ENCODE peak calls at places on chromosomes 12 and 14, in seven cellular contexts. K is right atrium auricular region, G is GM12865, J is HFFc6, X is RWPE1, U is cardiac muscle cell, N is tibial artery. O is an unnamed sample.
A peak's percentile ranks its signal among the peaks of the same experiment; 100 is the strongest.

GRCh38 chr14:94411638-94412037 is 23.2 kb upstream of the SERPINA1 start:
- DNase-seq in X (no peak), U (no peak), N (no peak), K (no peak), G (no peak), J (no peak), O (no peak)

GRCh38 chr14:37122919-37123639 is 49.3 kb downstream of the SLC25A21 start:
- DNase-seq in G (no peak), X (no peak), U (no peak), J (no peak), N (no peak), K (no peak), O (no peak)

GRCh38 chr14:75450381-75451276 is 22.8 kb downstream of the JDP2 start:
- DNase-seq in K (no peak), X (peak; percentile 84), G (no peak), U (no peak), N (no peak), J (no peak), O (no peak)

GRCh38 chr12:47652491-47653234 is 53.2 kb downstream of the RPAP3 start:
- DNase-seq in J (no peak), G (no peak), N (no peak), X (no peak), U (no peak), K (no peak), O (no peak)

GRCh38 chr12:57850924-57851323 is 4.4 kb upstream of the CTDSP2 start:
- DNase-seq in X (no peak), K (no peak), N (no peak), G (peak; percentile 36), J (no peak), U (no peak), O (peak; percentile 57)

GRCh38 chr12:69410571-69410970 is 51.0 kb downstream of the YEATS4 start:
- DNase-seq in J (no peak), G (no peak), N (no peak), X (no peak), K (no peak), U (no peak), O (no peak)

GRCh38 chr12:106715582-106715981 is 58.9 kb upstream of the RIC8B start:
- DNase-seq in K (no peak), G (no peak), U (no peak), J (no peak), X (no peak), N (no peak), O (no peak)

GRCh38 chr12:122527478-122527944 is 462 bp downstream of the KNTC1 start:
- DNase-seq in U (no peak), K (no peak), G (peak; percentile 60), J (no peak), N (no peak), X (peak; percentile 39), O (no peak)

GRCh38 chr12:51846911-51847829 is 1.3 kb downstream of the FIGNL2 start:
- DNase-seq in K (no peak), U (peak; percentile 20), J (no peak), G (no peak), X (no peak), N (no peak), O (peak; percentile 70)

GRCh38 chr12:124492879-124493808 is 74.3 kb downstream of the NCOR2 start:
- DNase-seq in N (no peak), J (no peak), X (no peak), K (no peak), G (no peak), U (no peak), O (no peak)

GRCh38 chr14:60655898-60656754 is 6.8 kb upstream of the SIX1 start:
- DNase-seq in J (no peak), X (no peak), G (no peak), K (no peak), U (no peak), N (no peak), O (no peak)

GRCh38 chr14:89598548-89599186 is 181.6 kb upstream of the FOXN3 start:
- DNase-seq in K (no peak), U (no peak), G (peak; percentile 16), J (no peak), X (no peak), N (no peak), O (no peak)

GRCh38 chr12:32897276-32897615 is 669 bp upstream of the PKP2 start:
- DNase-seq in J (no peak), X (no peak), N (no peak), K (no peak), G (no peak), U (peak; percentile 58), O (no peak)

GRCh38 chr12:47819902-47820630 is at the start of gene HDAC7:
- DNase-seq in G (peak; percentile 75), U (peak; percentile 95), N (peak; percentile 93), X (peak; percentile 88), K (peak; percentile 92), J (peak; percentile 54), O (peak; percentile 87)

GRCh38 chr12:95231190-95231589 is 13.6 kb downstream of the VEZT start:
- DNase-seq in X (peak; percentile 12), N (no peak), G (no peak), J (peak; percentile 10), K (no peak), U (peak; percentile 75), O (no peak)

GRCh38 chr14:89915114-89915878 is 39.2 kb downstream of the EFCAB11 start:
- DNase-seq in K (peak; percentile 82), X (peak; percentile 48), G (peak; percentile 72), U (peak; percentile 80), N (no peak), J (peak; percentile 69), O (peak; percentile 60)

GRCh38 chr14:91059576-91060471 is 617 bp downstream of the RPS6KA5 start:
- DNase-seq in N (peak; percentile 68), J (peak; percentile 9), X (peak; percentile 28), G (peak; percentile 79), K (peak; percentile 61), U (peak; percentile 6), O (peak; percentile 74)

GRCh38 chr14:75222208-75222701 is 45.8 kb upstream of the TMED10 start:
- DNase-seq in U (peak; percentile 87), N (peak; percentile 73), J (peak; percentile 83), X (peak; percentile 96), G (peak; percentile 62), K (peak; percentile 69), O (peak; percentile 59)

GRCh38 chr14:85686908-85687307 is 157.0 kb downstream of the FLRT2 start:
- DNase-seq in K (no peak), U (no peak), G (no peak), N (no peak), J (no peak), X (no peak), O (no peak)

GRCh38 chr14:85688024-85688423 is 158.1 kb downstream of the FLRT2 start:
- DNase-seq in U (peak; percentile 56), J (no peak), G (no peak), K (no peak), X (no peak), N (no peak), O (no peak)
- TF ChIP-seq CTCF in U (no peak), J (no peak), G (no peak), K (no peak), X (no peak), N (no peak), O (no peak)

DNA sequence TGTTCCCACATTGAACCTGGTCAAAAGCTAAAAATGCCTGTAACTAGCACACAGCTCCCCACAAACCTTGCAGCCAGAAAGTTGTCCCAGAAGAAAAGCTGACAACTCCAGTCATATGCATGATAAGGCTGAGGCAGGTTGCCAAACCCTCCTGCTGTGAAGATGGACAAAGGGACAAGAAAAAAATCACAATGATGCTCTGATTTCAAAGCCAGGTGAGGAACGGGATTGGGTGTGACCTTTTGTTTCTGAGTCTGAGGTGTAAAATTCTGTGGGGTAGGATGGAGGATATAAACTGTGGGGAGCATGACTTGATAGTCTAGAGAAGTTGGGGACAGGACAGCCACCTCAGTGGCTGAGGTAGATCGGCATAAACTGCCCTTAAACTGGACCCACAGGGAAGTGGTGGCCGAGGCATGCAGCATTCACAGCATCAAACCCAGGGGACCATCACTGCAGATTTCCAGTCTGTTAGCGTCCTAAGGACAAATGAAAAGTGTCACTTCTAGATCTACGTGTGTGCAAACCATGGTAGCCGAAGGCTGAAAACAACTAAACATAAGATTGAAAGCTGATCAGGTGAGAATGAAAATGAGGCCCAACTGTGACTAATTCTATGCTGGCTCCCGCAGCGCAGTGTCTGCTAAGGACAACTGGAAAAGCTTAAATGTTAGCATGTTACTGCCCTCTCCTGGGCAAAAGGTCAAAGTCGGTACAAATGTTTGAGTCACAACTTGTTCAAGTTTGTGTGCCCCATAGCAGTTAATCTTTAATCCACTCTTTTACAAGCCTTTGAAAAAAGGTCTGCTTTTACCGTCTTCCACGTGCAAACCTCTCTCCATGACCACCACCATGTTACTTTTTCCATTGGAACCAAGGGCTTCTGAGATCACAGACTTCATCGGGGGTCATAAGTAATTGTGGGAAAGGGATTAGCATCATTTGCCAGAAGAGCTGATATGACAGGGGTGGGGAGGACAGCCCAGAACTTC is 39.8 kb downstream of the GRIN2B start:
- DNase-seq in U (peak; percentile 48), J (peak; percentile 25), X (peak; percentile 58), K (no peak), N (no peak), G (peak; percentile 71), O (peak; percentile 30)
- TF ChIP-seq CTCF in U (peak; percentile 25), J (peak; percentile 51), X (no peak), K (peak; percentile 49), N (no peak), G (peak; percentile 49), O (peak; percentile 12)

GRCh38 chr14:101315802-101316296 is 245.4 kb upstream of the DIO3 start:
- DNase-seq in G (no peak), X (no peak), U (no peak), N (no peak), J (no peak), K (no peak), O (no peak)

GRCh38 chr14:101318271-101318670 is 243.0 kb upstream of the DIO3 start:
- DNase-seq in J (no peak), K (no peak), G (no peak), U (no peak), X (no peak), N (no peak), O (no peak)

GRCh38 chr14:101313268-101313667 is 248.0 kb upstream of the DIO3 start:
- DNase-seq in J (no peak), N (no peak), G (no peak), X (no peak), K (no peak), U (no peak), O (no peak)
- TF ChIP-seq CTCF in J (no peak), N (no peak), G (no peak), X (no peak), K (no peak), U (no peak), O (no peak)

DNA sequence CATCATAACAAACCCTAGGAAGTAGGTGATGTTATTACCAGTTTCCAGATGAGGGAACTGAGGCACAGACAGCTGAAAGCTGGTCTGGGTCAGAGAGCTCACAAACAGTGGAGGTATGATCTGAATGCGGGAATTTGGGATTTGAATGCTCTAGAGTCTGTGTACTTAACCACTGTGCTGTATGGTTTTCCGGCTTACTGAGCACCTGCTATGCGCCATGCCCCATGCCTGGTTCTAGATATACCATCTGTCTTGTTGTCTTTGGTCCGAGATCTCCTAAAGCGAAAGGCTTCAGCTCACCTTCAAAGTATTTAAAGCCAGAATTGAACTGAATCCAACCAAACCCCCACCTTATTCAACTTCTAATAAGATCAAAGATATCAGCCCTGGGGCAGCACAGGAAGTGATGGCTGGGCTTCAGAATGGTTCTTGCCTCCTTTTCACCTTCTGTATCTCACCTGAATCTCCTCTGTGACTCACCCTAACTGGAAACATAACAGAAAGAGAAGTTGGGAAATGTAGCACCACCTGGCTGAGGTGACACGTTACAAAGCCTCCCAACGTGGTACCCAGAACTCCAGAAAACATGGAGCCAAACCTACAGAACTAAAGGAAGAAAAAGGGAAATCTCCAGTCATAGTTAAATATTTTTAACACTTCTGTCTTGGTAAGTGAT is 54.3 kb downstream of the PRMT8 start:
- DNase-seq in U (no peak), X (peak; percentile 16), K (no peak), G (no peak), N (no peak), J (no peak), O (no peak)
- TF ChIP-seq CTCF in U (no peak), X (no peak), K (no peak), G (no peak), N (no peak), J (no peak), O (no peak)

GRCh38 chr12:54230555-54230954 is 41.8 kb upstream of the SMUG1 start:
- DNase-seq in X (no peak), U (no peak), N (no peak), G (no peak), J (no peak), K (no peak), O (no peak)
- TF ChIP-seq CTCF in X (no peak), U (no peak), N (no peak), G (no peak), J (no peak), K (no peak), O (no peak)